ENCODE peak calls at places on chromosomes 11 and 22, in eight cellular contexts. One of them, this sample, is unnamed.
A peak's percentile ranks its signal among the peaks of the same experiment; 100 is the strongest.

GRCh38 chr11:720642-721346 is 14.8 kb downstream of the EPS8L2 start:
- DNase-seq in coronary artery: no peak
- DNase-seq in thoracic aorta: no peak
- DNase-seq in astrocyte of the spinal cord: no peak
- DNase-seq in psoas muscle: no peak
- DNase-seq in endothelial cell of umbilical vein: no peak
- DNase-seq in AG09309: no peak
- DNase-seq in fibroblast of the aortic adventitia: no peak
- DNase-seq in this sample: no peak

GRCh38 chr11:119509277-119509841 is 86.4 kb upstream of the THY1 start:
- DNase-seq in coronary artery: no peak
- DNase-seq in endothelial cell of umbilical vein: no peak
- DNase-seq in fibroblast of the aortic adventitia: peak; percentile 91
- DNase-seq in AG09309: no peak
- DNase-seq in thoracic aorta: no peak
- DNase-seq in psoas muscle: no peak
- DNase-seq in astrocyte of the spinal cord: peak; percentile 26
- DNase-seq in this sample: no peak

GRCh38 chr22:35784633-35785032 is 67.0 kb downstream of the APOL5 start:
- DNase-seq in fibroblast of the aortic adventitia: no peak
- DNase-seq in thoracic aorta: no peak
- DNase-seq in AG09309: no peak
- DNase-seq in endothelial cell of umbilical vein: no peak
- DNase-seq in psoas muscle: no peak
- DNase-seq in coronary artery: no peak
- DNase-seq in astrocyte of the spinal cord: no peak
- DNase-seq in this sample: no peak

GRCh38 chr11:95922536-95923440 is 1.1 kb downstream of the MTMR2 start:
- DNase-seq in thoracic aorta: no peak
- DNase-seq in endothelial cell of umbilical vein: peak; percentile 48
- DNase-seq in psoas muscle: no peak
- DNase-seq in astrocyte of the spinal cord: peak; percentile 27
- DNase-seq in fibroblast of the aortic adventitia: peak; percentile 34
- DNase-seq in coronary artery: no peak
- DNase-seq in AG09309: no peak
- DNase-seq in this sample: no peak

GRCh38 chr11:11862995-11863394 is 21.2 kb downstream of the USP47 start:
- DNase-seq in thoracic aorta: no peak
- DNase-seq in astrocyte of the spinal cord: no peak
- DNase-seq in psoas muscle: no peak
- DNase-seq in fibroblast of the aortic adventitia: no peak
- DNase-seq in AG09309: no peak
- DNase-seq in coronary artery: no peak
- DNase-seq in endothelial cell of umbilical vein: no peak
- DNase-seq in this sample: no peak

GRCh38 chr22:39662677-39663034 is 92.1 kb downstream of the CACNA1I start:
- DNase-seq in endothelial cell of umbilical vein: no peak
- DNase-seq in thoracic aorta: no peak
- DNase-seq in AG09309: no peak
- DNase-seq in coronary artery: no peak
- DNase-seq in fibroblast of the aortic adventitia: no peak
- DNase-seq in astrocyte of the spinal cord: no peak
- DNase-seq in psoas muscle: no peak
- DNase-seq in this sample: no peak

GRCh38 chr11:87036756-87037449 is 831 bp upstream of the TMEM135 start:
- DNase-seq in endothelial cell of umbilical vein: no peak
- DNase-seq in astrocyte of the spinal cord: no peak
- DNase-seq in AG09309: no peak
- DNase-seq in thoracic aorta: no peak
- DNase-seq in coronary artery: no peak
- DNase-seq in fibroblast of the aortic adventitia: no peak
- DNase-seq in psoas muscle: no peak
- DNase-seq in this sample: no peak

GRCh38 chr22:36362077-36362476 is 25.7 kb downstream of the MYH9 start:
- DNase-seq in coronary artery: no peak
- DNase-seq in thoracic aorta: no peak
- DNase-seq in astrocyte of the spinal cord: no peak
- DNase-seq in psoas muscle: no peak
- DNase-seq in fibroblast of the aortic adventitia: no peak
- DNase-seq in AG09309: no peak
- DNase-seq in endothelial cell of umbilical vein: no peak
- DNase-seq in this sample: no peak

GRCh38 chr11:72229336-72229924 is 4.9 kb downstream of the INPPL1 start:
- DNase-seq in AG09309: no peak
- DNase-seq in thoracic aorta: no peak
- DNase-seq in coronary artery: peak; percentile 64
- DNase-seq in endothelial cell of umbilical vein: no peak
- DNase-seq in astrocyte of the spinal cord: no peak
- DNase-seq in psoas muscle: no peak
- DNase-seq in fibroblast of the aortic adventitia: no peak
- DNase-seq in this sample: no peak

GRCh38 chr11:129853508-129854228 is 38.0 kb downstream of the TMEM45B start:
- DNase-seq in psoas muscle: no peak
- DNase-seq in astrocyte of the spinal cord: no peak
- DNase-seq in endothelial cell of umbilical vein: no peak
- DNase-seq in coronary artery: no peak
- DNase-seq in fibroblast of the aortic adventitia: peak; percentile 54
- DNase-seq in AG09309: no peak
- DNase-seq in thoracic aorta: no peak
- DNase-seq in this sample: no peak

DNA sequence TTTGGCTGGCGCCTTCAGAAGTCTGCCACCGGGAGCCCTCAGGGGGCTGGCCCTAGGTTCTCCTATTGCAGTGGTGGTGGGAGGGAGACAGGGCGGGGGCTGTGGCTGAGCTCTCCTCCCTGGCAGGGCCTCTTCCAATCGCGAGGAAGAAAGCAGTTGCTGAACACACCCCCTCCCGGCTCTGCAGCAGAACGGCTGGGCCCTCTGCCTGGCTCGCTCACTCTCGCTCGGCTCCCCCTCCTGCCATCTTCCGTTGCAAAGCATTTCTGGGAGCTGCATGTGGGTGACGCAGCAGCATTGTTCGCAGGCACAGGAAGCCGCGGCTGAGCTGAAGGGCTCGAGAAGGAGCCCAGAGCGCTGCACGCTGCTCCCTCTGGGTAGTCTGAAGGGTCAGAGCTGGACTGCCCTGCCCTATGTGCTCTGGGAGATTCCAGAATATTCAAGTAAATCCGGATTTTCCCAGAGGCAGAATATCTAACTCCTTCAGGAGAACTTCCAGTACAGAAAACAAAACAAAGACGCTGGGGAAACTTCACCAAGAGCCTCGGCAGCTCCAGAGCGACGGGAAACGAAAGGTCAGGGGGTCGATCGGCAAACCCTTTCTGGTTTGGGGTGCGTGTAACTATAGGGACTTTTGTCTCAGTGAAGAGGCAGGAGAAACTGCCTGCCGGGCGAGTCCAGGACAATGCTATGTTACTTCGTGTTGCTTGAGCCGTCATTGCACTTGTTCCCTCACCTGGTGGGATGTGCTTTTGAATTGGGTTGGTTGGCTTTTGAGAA is 26.3 kb upstream of the GRK2 start:
- DNase-seq in psoas muscle: peak; percentile 98
- DNase-seq in fibroblast of the aortic adventitia: peak; percentile 98
- DNase-seq in coronary artery: peak; percentile 98
- DNase-seq in endothelial cell of umbilical vein: peak; percentile 100
- DNase-seq in astrocyte of the spinal cord: peak; percentile 99
- DNase-seq in AG09309: peak; percentile 96
- DNase-seq in thoracic aorta: peak; percentile 93
- DNase-seq in this sample: peak; percentile 95
- TF ChIP-seq CTCF in psoas muscle: no peak
- TF ChIP-seq CTCF in fibroblast of the aortic adventitia: peak; percentile 28
- TF ChIP-seq CTCF in coronary artery: no peak
- TF ChIP-seq CTCF in endothelial cell of umbilical vein: peak; percentile 9
- TF ChIP-seq CTCF in astrocyte of the spinal cord: peak; percentile 24
- TF ChIP-seq CTCF in AG09309: no peak
- TF ChIP-seq CTCF in thoracic aorta: no peak
- TF ChIP-seq CTCF in this sample: no peak

DNA sequence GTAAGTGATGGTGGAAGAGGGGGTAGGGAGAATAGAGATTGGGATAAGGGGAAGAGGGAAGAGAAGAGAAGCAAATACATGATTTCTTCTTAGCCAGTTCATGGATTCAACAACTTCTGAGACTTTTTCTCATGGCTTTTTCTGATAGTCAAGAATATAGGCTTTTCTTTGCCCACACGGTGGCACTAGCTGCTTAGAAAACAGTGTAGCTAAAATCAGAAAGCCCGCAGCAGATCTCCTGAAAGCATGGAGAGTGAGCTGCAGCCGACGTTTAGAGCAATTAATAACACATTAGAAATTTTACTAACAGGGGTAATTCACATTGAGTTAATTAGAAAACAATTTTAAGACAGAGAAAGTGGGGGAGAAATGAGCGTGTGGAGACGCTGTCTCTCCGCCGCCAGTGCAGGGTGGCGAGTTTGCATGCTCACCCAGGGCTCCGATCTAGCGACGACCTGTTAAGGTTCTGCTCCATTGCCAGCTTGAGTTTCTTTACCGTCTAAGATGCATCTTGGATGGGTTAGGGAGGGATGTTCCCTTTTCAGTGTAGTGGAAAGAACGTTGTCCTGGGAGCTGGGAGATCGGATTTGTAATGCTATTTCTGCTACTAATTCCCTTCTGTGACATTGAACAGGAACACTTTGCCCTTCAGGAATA is 3.3 kb upstream of the RAG1 start:
- DNase-seq in astrocyte of the spinal cord: peak; percentile 67
- DNase-seq in coronary artery: no peak
- DNase-seq in thoracic aorta: no peak
- DNase-seq in fibroblast of the aortic adventitia: peak; percentile 77
- DNase-seq in endothelial cell of umbilical vein: peak; percentile 64
- DNase-seq in AG09309: peak; percentile 11
- DNase-seq in psoas muscle: no peak
- DNase-seq in this sample: peak; percentile 25
- H3K4me3 ChIP-seq in astrocyte of the spinal cord: peak overlapping the region; percentile 2
- H3K4me3 ChIP-seq in coronary artery: peak overlapping the region; percentile 66
- H3K4me3 ChIP-seq in thoracic aorta: peak overlapping the region; percentile 66
- H3K4me3 ChIP-seq in fibroblast of the aortic adventitia: peak overlapping the region; percentile 53
- H3K4me3 ChIP-seq in endothelial cell of umbilical vein: no peak overlapping the region
- H3K4me3 ChIP-seq in AG09309: peak overlapping the region; percentile 0
- H3K4me3 ChIP-seq in psoas muscle: peak overlapping the region; percentile 66
- H3K4me3 ChIP-seq in this sample: peak overlapping the region; percentile 20

GRCh38 chr11:45252134-45252856 is 33.8 kb downstream of the SYT13 start:
- DNase-seq in thoracic aorta: no peak
- DNase-seq in astrocyte of the spinal cord: peak; percentile 23
- DNase-seq in psoas muscle: peak; percentile 78
- DNase-seq in fibroblast of the aortic adventitia: no peak
- DNase-seq in coronary artery: no peak
- DNase-seq in AG09309: no peak
- DNase-seq in endothelial cell of umbilical vein: peak; percentile 14
- DNase-seq in this sample: no peak
- TF ChIP-seq CTCF in thoracic aorta: peak; percentile 54
- TF ChIP-seq CTCF in astrocyte of the spinal cord: peak; percentile 77
- TF ChIP-seq CTCF in psoas muscle: peak; percentile 64
- TF ChIP-seq CTCF in fibroblast of the aortic adventitia: peak; percentile 56
- TF ChIP-seq CTCF in coronary artery: peak; percentile 22
- TF ChIP-seq CTCF in AG09309: peak; percentile 73
- TF ChIP-seq CTCF in endothelial cell of umbilical vein: peak; percentile 76
- TF ChIP-seq CTCF in this sample: peak; percentile 75

DNA sequence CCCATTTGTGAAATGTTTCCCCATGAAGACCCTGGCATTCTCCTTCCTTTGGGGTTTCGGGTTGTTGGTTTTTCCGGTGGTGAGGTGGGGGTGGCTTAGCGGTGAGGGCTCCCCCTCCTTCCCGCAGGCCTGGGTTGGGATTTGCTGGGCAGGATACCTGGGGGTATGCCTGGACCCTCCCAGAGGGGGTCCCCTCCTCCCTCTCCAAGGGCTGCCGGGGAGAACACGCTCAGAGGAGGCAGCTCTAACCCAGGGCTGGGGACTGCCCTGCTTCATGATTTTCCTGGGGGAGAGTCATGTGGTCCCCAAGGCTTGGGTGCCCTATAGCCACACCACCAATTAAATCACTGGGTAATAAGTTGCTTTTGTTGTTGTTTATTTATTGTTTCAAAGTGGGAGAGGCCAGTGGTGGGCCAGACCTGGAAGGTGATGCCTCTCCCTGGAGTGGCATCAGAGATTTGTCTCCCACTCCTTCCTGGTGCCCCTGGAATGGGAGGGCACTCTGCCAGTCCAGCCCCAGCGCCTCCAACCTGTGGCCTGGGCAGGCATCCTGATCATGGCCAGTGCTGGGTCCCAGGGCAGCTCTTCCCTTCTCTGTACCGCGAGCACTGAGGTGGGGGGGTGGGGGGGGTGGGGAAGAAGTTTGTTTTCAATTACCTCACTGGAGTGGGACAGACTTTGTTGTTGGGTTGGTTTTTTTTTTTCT is 1.3 kb upstream of the CLCF1 start:
- DNase-seq in fibroblast of the aortic adventitia: no peak
- DNase-seq in coronary artery: no peak
- DNase-seq in psoas muscle: no peak
- DNase-seq in astrocyte of the spinal cord: no peak
- DNase-seq in thoracic aorta: no peak
- DNase-seq in endothelial cell of umbilical vein: no peak
- DNase-seq in AG09309: no peak
- DNase-seq in this sample: no peak
- H3K4me3 ChIP-seq in fibroblast of the aortic adventitia: peak overlapping the region; percentile 70
- H3K4me3 ChIP-seq in coronary artery: peak overlapping the region; percentile 88
- H3K4me3 ChIP-seq in psoas muscle: peak overlapping the region; percentile 76
- H3K4me3 ChIP-seq in astrocyte of the spinal cord: no peak overlapping the region
- H3K4me3 ChIP-seq in thoracic aorta: peak overlapping the region; percentile 76
- H3K4me3 ChIP-seq in endothelial cell of umbilical vein: no peak overlapping the region
- H3K4me3 ChIP-seq in AG09309: peak overlapping the region; percentile 23
- H3K4me3 ChIP-seq in this sample: peak overlapping the region; percentile 59